ENCODE peak calls at places on chromosomes 1 and 21, in seven cellular contexts. E is stimulated activated CD4-positive, alpha-beta T cell treated with anti-CD3 and anti-CD28 coated beads, Interleukin-4, amount 100 ng/mL, for 24 hours; R is T-cell; Q is foreskin melanocyte; F is osteocyte; N is activated T-cell treated with anti-CD3 and anti-CD28 coated beads, Interleukin-2, amount 50 U/mL, for 1 hour; S is NCI-H2107. X is an unnamed sample.

GRCh38 chr1:236206548-236206947 is 64.2 kb downstream of the GPR137B start:
- DNase-seq in E (no peak), R (no peak), S (no peak), N (no peak), F (no peak), Q (no peak), X (no peak)

GRCh38 chr1:57474097-57474750 is 50.4 kb upstream of the DAB1 start:
- DNase-seq in N (no peak), Q (peak), S (no peak), E (no peak), F (no peak), R (no peak), X (no peak)

GRCh38 chr1:74512516-74512915 is at the start of gene LRRC53:
- DNase-seq in S (no peak), Q (no peak), F (no peak), R (no peak), E (no peak), N (no peak), X (no peak)

GRCh38 chr1:219555802-219556201 is 57.1 kb downstream of the ZC3H11B start:
- DNase-seq in E (no peak), R (no peak), N (no peak), Q (peak), F (no peak), S (no peak), X (no peak)

GRCh38 chr1:66940968-66941367 is 16.2 kb downstream of the MIER1 start:
- DNase-seq in Q (no peak), R (no peak), F (no peak), N (no peak), S (no peak), E (no peak), X (no peak)

GRCh38 chr1:198495635-198496034 is 44.8 kb downstream of the ATP6V1G3 start:
- DNase-seq in E (no peak), R (no peak), S (no peak), N (no peak), Q (no peak), F (no peak), X (no peak)

GRCh38 chr1:118989006-118989736 is 1.0 kb upstream of the TBX15 start:
- DNase-seq in E (no peak), R (no peak), S (no peak), N (no peak), Q (no peak), F (no peak), X (no peak)

GRCh38 chr1:10057305-10057704 is 24.5 kb downstream of the UBE4B start:
- DNase-seq in R (no peak), E (no peak), F (no peak), N (no peak), Q (peak), S (no peak), X (no peak)

GRCh38 chr21:33121715-33122475 is 52.0 kb downstream of the OLIG1 start:
- DNase-seq in E (no peak), N (no peak), Q (no peak), R (no peak), S (no peak), F (no peak), X (no peak)

GRCh38 chr1:219905524-219905923 is 22.8 kb downstream of the SLC30A10 start:
- DNase-seq in R (no peak), F (no peak), N (no peak), E (no peak), S (no peak), Q (no peak), X (no peak)

GRCh38 chr1:203556047-203556851 is 62.3 kb downstream of the OPTC start:
- DNase-seq in S (no peak), F (peak), R (no peak), N (no peak), E (no peak), Q (no peak), X (no peak)

GRCh38 chr21:40680311-40680710 is 166.6 kb downstream of the DSCAM start:
- DNase-seq in E (no peak), F (no peak), R (no peak), Q (no peak), N (no peak), S (peak), X (no peak)

GRCh38 chr1:26618561-26618960 is 77.3 kb upstream of the ARID1A start:
- DNase-seq in S (no peak), F (no peak), R (no peak), E (no peak), N (no peak), Q (no peak), X (no peak)

GRCh38 chr1:214579183-214579582 is 23.8 kb upstream of the CENPF start:
- DNase-seq in Q (no peak), N (no peak), R (no peak), S (no peak), F (no peak), E (no peak), X (no peak)

GRCh38 chr1:201072149-201072548 is 40.1 kb downstream of the CACNA1S start:
- DNase-seq in E (no peak), S (no peak), R (no peak), N (no peak), F (no peak), Q (no peak), X (no peak)

GRCh38 chr1:151720974-151721787 is at the start of gene RIIAD1:
- DNase-seq in R (no peak), E (peak), N (peak), S (no peak), F (no peak), Q (no peak), X (peak)